ENCODE peak calls at places on chromosomes 13 and 19, in four cellular contexts. One of them, this sample, is unnamed.

GRCh38 chr19:23823952-23824389 is 65.3 kb upstream of the ZNF681 start:
- DNase-seq in GM12878: peak
- DNase-seq in K562: no peak
- DNase-seq in SK-N-SH: peak
- DNase-seq in this sample: no peak

GRCh38 chr19:39599116-39599515 is 3.2 kb upstream of the LGALS13 start:
- DNase-seq in K562: peak
- DNase-seq in GM12878: no peak
- DNase-seq in SK-N-SH: no peak
- DNase-seq in this sample: peak

GRCh38 chr13:79782541-79783216 is 301.7 kb downstream of the NDFIP2 start:
- DNase-seq in K562: no peak
- DNase-seq in GM12878: no peak
- DNase-seq in SK-N-SH: peak
- DNase-seq in this sample: peak

GRCh38 chr19:887072-887471 is 5.9 kb downstream of the MED16 start:
- DNase-seq in K562: no peak
- DNase-seq in GM12878: no peak
- DNase-seq in SK-N-SH: peak
- DNase-seq in this sample: peak

GRCh38 chr19:10427169-10427568 is 6.8 kb downstream of the PDE4A start:
- DNase-seq in K562: no peak
- DNase-seq in SK-N-SH: no peak
- DNase-seq in GM12878: no peak
- DNase-seq in this sample: no peak

GRCh38 chr19:5369962-5370367 is 29.4 kb upstream of the PTPRS start:
- DNase-seq in K562: peak
- DNase-seq in GM12878: no peak
- DNase-seq in SK-N-SH: peak
- DNase-seq in this sample: no peak

GRCh38 chr13:29361716-29362115 is 233.8 kb downstream of the SLC7A1 start:
- DNase-seq in K562: no peak
- DNase-seq in GM12878: no peak
- DNase-seq in SK-N-SH: no peak
- DNase-seq in this sample: no peak

GRCh38 chr13:114115191-114115671 is 17.2 kb downstream of the RASA3 start:
- DNase-seq in K562: peak
- DNase-seq in GM12878: no peak
- DNase-seq in SK-N-SH: no peak
- DNase-seq in this sample: peak

GRCh38 chr19:12603714-12604113 is 6.9 kb downstream of the ZNF490 start:
- DNase-seq in K562: no peak
- DNase-seq in GM12878: peak
- DNase-seq in SK-N-SH: no peak
- DNase-seq in this sample: peak

GRCh38 chr19:54231077-54231931 is 8.5 kb upstream of the LILRB3 start:
- DNase-seq in GM12878: no peak
- DNase-seq in K562: peak
- DNase-seq in SK-N-SH: peak
- DNase-seq in this sample: peak

GRCh38 chr13:55190996-55191395 is 1949.7 kb upstream of the PRR20A start:
- DNase-seq in SK-N-SH: no peak
- DNase-seq in K562: no peak
- DNase-seq in GM12878: no peak
- DNase-seq in this sample: no peak

GRCh38 chr19:4980838-4981680 is 12.1 kb downstream of the KDM4B start:
- DNase-seq in GM12878: no peak
- DNase-seq in K562: peak
- DNase-seq in SK-N-SH: peak
- DNase-seq in this sample: no peak

GRCh38 chr19:12703056-12703455 is 6.6 kb upstream of the FBXW9 start:
- DNase-seq in GM12878: no peak
- DNase-seq in SK-N-SH: peak
- DNase-seq in K562: peak
- DNase-seq in this sample: peak

GRCh38 chr19:30387311-30388115 is 15.3 kb downstream of the ZNF536 start:
- DNase-seq in SK-N-SH: peak
- DNase-seq in GM12878: no peak
- DNase-seq in K562: no peak
- DNase-seq in this sample: no peak

GRCh38 chr19:54252243-54252642 is 4.8 kb downstream of the LILRB5 start:
- DNase-seq in K562: no peak
- DNase-seq in SK-N-SH: no peak
- DNase-seq in GM12878: no peak
- DNase-seq in this sample: no peak

DNA sequence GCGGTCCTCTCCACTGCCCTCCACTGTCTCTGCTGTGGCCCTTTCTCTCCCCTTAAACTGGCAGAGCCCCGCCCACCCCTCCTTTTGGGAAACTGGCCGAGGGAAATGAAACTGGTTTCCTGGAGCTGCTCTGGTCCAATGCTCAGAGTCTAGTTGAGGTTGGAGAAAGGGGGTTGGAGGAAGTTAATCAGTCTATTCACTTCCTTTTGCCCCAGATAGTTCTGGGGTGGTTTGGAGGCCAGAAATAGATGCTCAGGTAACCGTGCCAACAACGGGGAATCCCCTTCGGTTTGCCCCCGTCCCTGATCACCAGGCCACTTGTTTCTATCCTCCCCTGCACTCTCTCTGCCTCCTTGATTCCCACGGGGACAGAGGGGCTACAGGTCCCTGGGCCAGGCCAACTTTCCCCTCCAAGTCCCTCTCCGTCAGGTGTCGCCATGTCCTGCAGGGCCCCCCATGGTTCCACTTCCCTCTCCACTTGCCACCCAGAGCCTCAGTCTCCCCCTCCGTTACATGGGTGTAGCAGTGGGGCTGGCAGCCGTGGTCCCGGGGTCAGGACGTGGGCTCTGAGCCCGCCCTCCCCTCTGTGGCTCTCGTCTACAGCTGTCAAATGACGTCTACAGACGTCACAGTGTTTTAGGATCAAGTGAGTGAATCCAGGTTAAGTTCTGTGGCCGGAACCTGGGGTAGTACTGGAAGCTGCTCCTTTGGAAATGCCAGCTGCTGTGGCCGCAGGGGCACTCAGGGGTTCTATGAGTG is at the start of gene IL4I1:
- DNase-seq in GM12878: peak
- DNase-seq in K562: no peak
- DNase-seq in SK-N-SH: no peak
- DNase-seq in this sample: peak
- TF ChIP-seq RCOR1 in GM12878: peak
- TF ChIP-seq RCOR1 in K562: no peak
- TF ChIP-seq RCOR1 in SK-N-SH: no peak
- TF ChIP-seq RCOR1 in this sample: no peak

GRCh38 chr13:21033866-21034601 is 27.4 kb downstream of the LATS2 start:
- DNase-seq in SK-N-SH: no peak
- DNase-seq in K562: no peak
- DNase-seq in GM12878: no peak
- DNase-seq in this sample: no peak
- H3K9ac ChIP-seq in SK-N-SH: no peak
- H3K9ac ChIP-seq in K562: no peak
- H3K9ac ChIP-seq in GM12878: no peak
- H3K9ac ChIP-seq in this sample: no peak

GRCh38 chr13:113092776-113093579 is 12.6 kb upstream of the F7 start:
- DNase-seq in SK-N-SH: no peak
- DNase-seq in K562: no peak
- DNase-seq in GM12878: no peak
- DNase-seq in this sample: no peak
- TF ChIP-seq RCOR1 in SK-N-SH: no peak
- TF ChIP-seq RCOR1 in K562: no peak
- TF ChIP-seq RCOR1 in GM12878: no peak
- TF ChIP-seq RCOR1 in this sample: no peak

GRCh38 chr19:14160017-14160703 is 23.8 kb upstream of the ASF1B start:
- DNase-seq in GM12878: no peak
- DNase-seq in K562: no peak
- DNase-seq in SK-N-SH: no peak
- DNase-seq in this sample: no peak
- H3K9ac ChIP-seq in GM12878: no peak
- H3K9ac ChIP-seq in K562: no peak
- H3K9ac ChIP-seq in SK-N-SH: no peak
- H3K9ac ChIP-seq in this sample: no peak

This sample was measured in IMR-90.